ENCODE peak calls at places on chromosomes 4 and X, in seven cellular contexts. O, H, K, R, V, E and B are unnamed samples.

GRCh38 chr4:7762376-7763040 is 177.2 kb downstream of the AFAP1 start:
- DNase-seq in K (no peak), O (no peak), H (no peak), V (no peak), E (no peak), R (no peak), B (no peak)

GRCh38 chr4:184309241-184310170 is 91.8 kb upstream of the ENPP6 start:
- DNase-seq in K (no peak), V (no peak), H (no peak), R (no peak), E (no peak), O (no peak), B (no peak)

GRCh38 chr4:90536408-90536807 is 409.2 kb downstream of the CCSER1 start:
- DNase-seq in V (no peak), H (no peak), E (no peak), K (no peak), R (no peak), O (no peak), B (no peak)

GRCh38 chrX:21408324-21408723 is 34.1 kb downstream of the CNKSR2 start:
- DNase-seq in V (no peak), E (no peak), O (no peak), R (no peak), K (no peak), H (no peak), B (no peak)

GRCh38 chr4:113057891-113058290 is 8.4 kb downstream of the ANK2 start:
- DNase-seq in V (peak), E (no peak), R (no peak), O (no peak), H (no peak), K (peak), B (no peak)

GRCh38 chr4:151807220-151807619 is 46.4 kb upstream of the GATB start:
- DNase-seq in E (no peak), K (peak), O (peak), R (no peak), V (no peak), H (peak), B (no peak)

GRCh38 chr4:76980280-76980679 is 30.7 kb downstream of the SEPTIN11 start:
- DNase-seq in H (no peak), V (no peak), O (no peak), E (no peak), K (no peak), R (no peak), B (no peak)

GRCh38 chr4:85780664-85781063 is 305.7 kb downstream of the ARHGAP24 start:
- DNase-seq in E (no peak), K (peak), R (no peak), H (no peak), V (peak), O (no peak), B (peak)

GRCh38 chr4:171954650-171955049 is 141.4 kb downstream of the GALNTL6 start:
- DNase-seq in K (no peak), H (no peak), V (peak), E (no peak), O (no peak), R (no peak), B (no peak)

GRCh38 chrX:154334496-154334895 is 38.9 kb downstream of the TKTL1 start:
- DNase-seq in O (no peak), K (no peak), E (no peak), H (no peak), V (peak), R (no peak), B (no peak)

GRCh38 chr4:7660176-7660540 is 225.4 kb upstream of the PSAPL1 start:
- DNase-seq in O (no peak), K (no peak), H (no peak), R (no peak), E (no peak), V (no peak), B (no peak)

GRCh38 chrX:65879977-65880799 is 159.7 kb downstream of the VSIG4 start:
- DNase-seq in V (no peak), K (no peak), E (no peak), R (no peak), H (no peak), O (no peak), B (no peak)

GRCh38 chrX:115023811-115024210 is 6.4 kb upstream of the IL13RA2 start:
- DNase-seq in E (no peak), R (no peak), V (no peak), H (no peak), K (no peak), O (no peak), B (no peak)

GRCh38 chrX:56564182-56564885 is 907 bp downstream of the UBQLN2 start:
- DNase-seq in E (no peak), K (peak), H (peak), V (peak), O (no peak), R (peak), B (peak)

GRCh38 chr4:79232555-79232954 is 93.3 kb downstream of the NAA11 start:
- DNase-seq in K (no peak), H (no peak), R (no peak), V (peak), E (no peak), O (no peak), B (no peak)

GRCh38 chr4:88007304-88008132 is at the start of gene PKD2:
- DNase-seq in K (peak), O (peak), V (peak), H (peak), E (peak), R (peak), B (peak)

GRCh38 chr4:7547368-7548040 is 112.8 kb upstream of the PSAPL1 start:
- DNase-seq in O (no peak), R (no peak), H (no peak), V (peak), K (no peak), E (no peak), B (no peak)

GRCh38 chr4:10639100-10639499 is 45.5 kb downstream of the CLNK start:
- DNase-seq in V (no peak), R (no peak), E (no peak), K (no peak), H (no peak), O (no peak), B (no peak)

GRCh38 chr4:6121941-6122340 is 78.4 kb downstream of the JAKMIP1 start:
- DNase-seq in K (no peak), H (no peak), E (no peak), R (no peak), V (no peak), O (no peak), B (no peak)

GRCh38 chrX:72475338-72475737 is 97.3 kb downstream of the HDAC8 start:
- DNase-seq in K (no peak), R (no peak), V (no peak), H (no peak), O (no peak), E (no peak), B (no peak)

GRCh38 chrX:18895157-18895952 is 88.6 kb downstream of the PHKA2 start:
- DNase-seq in R (no peak), K (peak), V (peak), E (peak), O (peak), H (peak), B (no peak)

GRCh38 chrX:135520553-135521404 is at the start of gene INTS6L:
- DNase-seq in V (peak), K (peak), O (peak), R (peak), E (peak), H (peak), B (peak)

GRCh38 chr4:143232277-143232676 is 47.6 kb downstream of the USP38 start:
- DNase-seq in H (no peak), E (no peak), V (no peak), K (no peak), O (no peak), R (no peak), B (no peak)

GRCh38 chr4:25970691-25971427 is 56.8 kb downstream of the SMIM20 start:
- DNase-seq in V (peak), K (no peak), H (no peak), E (no peak), R (no peak), O (no peak), B (no peak)
- H3K4me3 ChIP-seq in V (no peak), K (no peak), H (no peak), E (no peak), R (no peak), O (no peak), B (no peak)

GRCh38 chrX:45767021-45767491 is 566.4 kb upstream of the DIPK2B start:
- DNase-seq in R (no peak), K (peak), O (no peak), E (no peak), H (no peak), V (peak), B (no peak)

GRCh38 chrX:45769919-45770582 is 569.4 kb upstream of the DIPK2B start:
- DNase-seq in E (peak), V (peak), O (peak), R (peak), K (peak), H (peak), B (no peak)

GRCh38 chrX:45771114-45771513 is 570.4 kb upstream of the DIPK2B start:
- DNase-seq in V (peak), O (no peak), K (peak), H (no peak), R (no peak), E (peak), B (no peak)

GRCh38 chrX:45765726-45766125 is 565.0 kb upstream of the DIPK2B start:
- DNase-seq in E (no peak), H (no peak), O (no peak), V (no peak), R (no peak), K (peak), B (no peak)

DNA sequence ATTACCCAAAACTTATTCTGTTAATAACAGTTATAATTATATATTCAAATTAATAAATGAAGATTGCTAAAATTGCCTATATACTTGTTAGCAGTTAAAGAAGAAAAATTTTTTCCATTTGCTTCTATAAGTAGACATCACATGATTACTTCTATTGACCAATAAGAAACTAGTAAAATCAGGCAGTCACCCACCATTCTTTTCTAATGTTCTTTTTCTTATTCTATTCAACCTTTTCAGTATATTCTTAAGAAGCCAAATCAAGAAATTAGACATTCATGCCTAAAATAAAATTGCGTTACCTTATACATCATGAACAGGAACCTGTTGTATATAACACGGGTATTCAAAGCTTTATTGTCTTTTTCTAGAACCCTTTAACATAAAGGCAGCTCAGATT is 568.0 kb upstream of the DIPK2B start:
- DNase-seq in O (no peak), V (no peak), K (peak), E (no peak), R (no peak), H (no peak), B (no peak)
- H3K4me3 ChIP-seq in O (peak), V (peak), K (peak), E (no peak), R (peak), H (peak), B (no peak)

DNA sequence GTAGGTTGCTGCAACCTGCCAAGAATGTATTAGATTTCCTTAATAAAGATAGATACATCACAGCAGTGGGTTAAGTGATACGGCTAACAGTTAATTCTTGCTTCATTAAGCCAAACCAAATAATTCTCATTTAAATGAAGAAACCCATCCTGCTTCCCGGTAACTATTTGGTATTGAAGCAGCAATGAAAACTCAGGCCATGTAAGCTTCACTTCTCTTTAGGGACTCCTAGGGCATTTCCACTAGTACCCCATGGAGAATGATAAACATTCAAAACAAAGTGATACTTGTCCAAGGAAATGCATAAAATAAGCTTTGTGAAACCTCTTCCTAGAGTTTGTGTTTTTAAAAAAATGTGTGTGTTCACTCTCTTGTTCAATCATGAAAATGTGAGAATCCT is 40.7 kb upstream of the RASGEF1B start:
- DNase-seq in R (no peak), H (no peak), V (no peak), E (no peak), O (no peak), K (no peak), B (no peak)
- H3K4me3 ChIP-seq in R (no peak), H (no peak), V (no peak), E (no peak), O (no peak), K (no peak), B (no peak)

GRCh38 chr4:119289313-119289712 is 32.6 kb downstream of the FABP2 start:
- DNase-seq in R (no peak), K (no peak), E (no peak), O (no peak), H (no peak), V (no peak), B (no peak)

GRCh38 chr4:119286377-119287002 is 35.4 kb downstream of the FABP2 start:
- DNase-seq in K (peak), R (peak), V (peak), E (no peak), H (no peak), O (peak), B (peak)

GRCh38 chr4:119290598-119290997 is 31.3 kb downstream of the FABP2 start:
- DNase-seq in E (no peak), R (no peak), H (no peak), O (no peak), V (no peak), K (no peak), B (no peak)

GRCh38 chr4:119281374-119281773 is 40.6 kb downstream of the FABP2 start:
- DNase-seq in V (no peak), E (no peak), R (no peak), H (no peak), K (no peak), O (no peak), B (no peak)

GRCh38 chr4:119284876-119285611 is 36.9 kb downstream of the FABP2 start:
- DNase-seq in H (no peak), K (peak), E (no peak), V (peak), O (no peak), R (no peak), B (no peak)
- H3K4me3 ChIP-seq in H (peak), K (peak), E (no peak), V (peak), O (peak), R (no peak), B (no peak)